ENCODE peak calls at places on chromosomes 6 and 20, in eight cellular contexts. S, M, C, F, V, T, U and X are unnamed samples.

GRCh38 chr20:64106981-64107735 is at the start of gene NPBWR2:
- DNase-seq in S (no peak), M (no peak), C (peak; percentile 7), F (peak; percentile 18), V (no peak), T (peak; percentile 77), U (no peak), X (no peak)

GRCh38 chr6:142008776-142009175 is 123.9 kb upstream of the GJE1 start:
- DNase-seq in S (no peak), M (no peak), C (no peak), F (no peak), V (peak; percentile 24), T (no peak), U (no peak), X (no peak)

GRCh38 chr6:186221-186965 is 105.9 kb upstream of the DUSP22 start:
- DNase-seq in S (peak; percentile 62), M (peak; percentile 39), C (no peak), F (no peak), V (no peak), T (peak; percentile 18), U (no peak), X (no peak)

GRCh38 chr20:5410450-5410849 is 93.7 kb upstream of the PROKR2 start:
- DNase-seq in S (no peak), M (no peak), C (no peak), F (no peak), V (no peak), T (no peak), U (no peak), X (no peak)

GRCh38 chr6:162943369-162943768 is 215.6 kb downstream of the PACRG start:
- DNase-seq in S (no peak), M (no peak), C (no peak), F (no peak), V (no peak), T (no peak), U (no peak), X (no peak)

GRCh38 chr20:22684072-22684762 is 99.8 kb upstream of the FOXA2 start:
- DNase-seq in S (no peak), M (peak; percentile 67), C (no peak), F (no peak), V (peak; percentile 54), T (no peak), U (peak; percentile 75), X (no peak)

GRCh38 chr6:32885698-32886286 is 31.8 kb downstream of the PSMB9 start:
- DNase-seq in S (no peak), M (peak; percentile 81), C (no peak), F (no peak), V (peak; percentile 45), T (no peak), U (no peak), X (no peak)

GRCh38 chr6:133837801-133838349 is 51.0 kb upstream of the TCF21 start:
- DNase-seq in S (peak; percentile 87), M (no peak), C (no peak), F (peak; percentile 38), V (peak; percentile 69), T (peak; percentile 88), U (peak; percentile 75), X (no peak)

GRCh38 chr20:25686081-25687077 is 10.3 kb downstream of the ZNF337 start:
- DNase-seq in S (no peak), M (no peak), C (no peak), F (no peak), V (no peak), T (no peak), U (no peak), X (no peak)

GRCh38 chr6:42449917-42450313 is 1.8 kb downstream of the TRERF1 start:
- DNase-seq in S (no peak), M (peak; percentile 38), C (no peak), F (no peak), V (no peak), T (peak; percentile 10), U (no peak), X (no peak)

GRCh38 chr6:97195117-97195516 is 87.9 kb downstream of the MMS22L start:
- DNase-seq in S (no peak), M (peak; percentile 24), C (no peak), F (no peak), V (no peak), T (no peak), U (no peak), X (no peak)

GRCh38 chr6:26215200-26216014 is 128.2 kb downstream of the HFE start:
- DNase-seq in S (no peak), M (peak; percentile 36), C (no peak), F (no peak), V (peak; percentile 54), T (no peak), U (no peak), X (no peak)

GRCh38 chr6:144434308-144434990 is 149.3 kb downstream of the UTRN start:
- DNase-seq in S (no peak), M (peak; percentile 88), C (no peak), F (no peak), V (peak; percentile 64), T (no peak), U (no peak), X (no peak)

GRCh38 chr20:4546786-4547185 is 174.9 kb upstream of the PRND start:
- DNase-seq in S (no peak), M (peak; percentile 91), C (no peak), F (no peak), V (peak; percentile 79), T (no peak), U (no peak), X (no peak)

GRCh38 chr6:150514806-150515362 is 84.8 kb upstream of the PLEKHG1 start:
- DNase-seq in S (no peak), M (no peak), C (no peak), F (no peak), V (no peak), T (no peak), U (no peak), X (no peak)

GRCh38 chr6:24899647-24900325 is 36.0 kb downstream of the RIPOR2 start:
- DNase-seq in S (no peak), M (no peak), C (no peak), F (no peak), V (no peak), T (no peak), U (no peak), X (no peak)

GRCh38 chr6:84758486-84758885 is 5.9 kb downstream of the TBX18 start:
- DNase-seq in S (no peak), M (no peak), C (no peak), F (no peak), V (no peak), T (no peak), U (no peak), X (no peak)

GRCh38 chr20:8007490-8007889 is 12.1 kb downstream of the TMX4 start:
- DNase-seq in S (no peak), M (no peak), C (no peak), F (no peak), V (no peak), T (no peak), U (no peak), X (no peak)

GRCh38 chr20:45993197-45993951 is 15.3 kb upstream of the MMP9 start:
- DNase-seq in S (no peak), M (peak; percentile 33), C (no peak), F (no peak), V (peak; percentile 99), T (no peak), U (no peak), X (no peak)

GRCh38 chr6:41191569-41191968 is 9.4 kb downstream of the TREML2 start:
- DNase-seq in S (peak; percentile 82), M (no peak), C (no peak), F (no peak), V (no peak), T (no peak), U (peak; percentile 54), X (no peak)

GRCh38 chr6:153048631-153049030 is 46.1 kb upstream of the MTRF1L start:
- DNase-seq in S (no peak), M (no peak), C (no peak), F (no peak), V (peak; percentile 69), T (no peak), U (no peak), X (no peak)

GRCh38 chr6:37059344-37060194 is 54.1 kb downstream of the FGD2 start:
- DNase-seq in S (peak; percentile 89), M (peak; percentile 97), C (no peak), F (no peak), V (peak; percentile 98), T (peak; percentile 92), U (peak; percentile 53), X (no peak)

GRCh38 chr6:8218861-8219260 is 116.5 kb upstream of the EEF1E1 start:
- DNase-seq in S (no peak), M (no peak), C (no peak), F (no peak), V (no peak), T (no peak), U (no peak), X (no peak)
- TF ChIP-seq CTCF in S (no peak), M (no peak), C (no peak), F (no peak), V (no peak), T (no peak), U (no peak), X (no peak)

GRCh38 chr20:34955232-34956040 is at the start of the genes GSS and MYH7B:
- DNase-seq in S (peak; percentile 99), M (peak; percentile 93), C (peak; percentile 93), F (peak; percentile 96), V (peak; percentile 95), T (peak; percentile 99), U (peak; percentile 100), X (peak; percentile 99)
- TF ChIP-seq CTCF in S (peak; percentile 57), M (peak; percentile 56), C (peak; percentile 77), F (peak; percentile 11), V (peak; percentile 6), T (no peak), U (no peak), X (no peak)

DNA sequence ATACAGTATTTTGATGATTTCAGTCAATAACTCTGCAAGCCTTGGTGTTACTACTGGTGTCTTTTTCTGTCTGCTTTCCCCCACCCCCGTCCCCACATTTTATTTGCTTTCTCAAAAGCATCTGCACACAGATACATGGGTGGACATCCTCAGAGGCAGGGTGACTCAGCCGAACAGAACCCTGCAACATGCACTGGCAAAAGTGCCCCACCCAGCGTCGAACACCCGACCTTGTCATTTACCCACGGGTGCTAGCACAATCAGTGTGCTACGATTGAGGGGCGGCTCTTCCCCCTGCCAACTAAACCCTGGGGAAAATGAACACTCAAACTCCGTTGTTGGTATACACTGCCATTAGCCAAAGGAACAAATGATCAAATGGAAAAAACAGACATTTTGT is 115.9 kb upstream of the NAA20 start:
- DNase-seq in S (no peak), M (no peak), C (no peak), F (no peak), V (peak; percentile 20), T (peak; percentile 78), U (no peak), X (no peak)
- TF ChIP-seq CTCF in S (no peak), M (no peak), C (no peak), F (no peak), V (no peak), T (no peak), U (no peak), X (no peak)

GRCh38 chr20:18793625-18794427 is 19.8 kb upstream of the SCP2D1 start:
- DNase-seq in S (peak; percentile 89), M (peak; percentile 87), C (peak; percentile 71), F (peak; percentile 61), V (peak; percentile 80), T (peak; percentile 97), U (peak; percentile 74), X (peak; percentile 92)
- TF ChIP-seq CTCF in S (peak; percentile 20), M (no peak), C (peak; percentile 17), F (no peak), V (no peak), T (no peak), U (no peak), X (no peak)